ENCODE peak calls at places on chromosomes 3 and 15, in five cellular contexts. G, A, P, D and H are unnamed samples.

GRCh38 chr15:81280086-81280485 is 43.9 kb downstream of the STARD5 start:
- DNase-seq in G (no peak), A (no peak), P (no peak), D (no peak), H (no peak)

GRCh38 chr3:184117649-184118048 is 17.5 kb upstream of the EIF2B5 start:
- DNase-seq in G (no peak), A (no peak), P (no peak), D (no peak), H (no peak)

GRCh38 chr3:126342991-126343661 is 14.1 kb downstream of the KLF15 start:
- DNase-seq in G (no peak), A (peak; percentile 5), P (no peak), D (peak; percentile 22), H (peak; percentile 72)

GRCh38 chr15:92968926-92969664 is 69.0 kb downstream of the CHD2 start:
- DNase-seq in G (no peak), A (no peak), P (no peak), D (no peak), H (no peak)

GRCh38 chr3:29606416-29606815 is 325.5 kb downstream of the RBMS3 start:
- DNase-seq in G (no peak), A (no peak), P (no peak), D (no peak), H (no peak)

GRCh38 chr15:67531379-67532059 is 10.6 kb downstream of the C15orf61 start:
- DNase-seq in G (no peak), A (peak; percentile 80), P (no peak), D (no peak), H (no peak)

GRCh38 chr3:147449669-147450068 is 40.5 kb downstream of the ZIC1 start:
- DNase-seq in G (no peak), A (no peak), P (no peak), D (no peak), H (no peak)

GRCh38 chr15:99566157-99566900 is 545 bp downstream of the MEF2A start:
- DNase-seq in G (no peak), A (no peak), P (peak; percentile 55), D (peak; percentile 28), H (peak; percentile 28)

GRCh38 chr3:32791833-32792232 is 26.0 kb upstream of the TRIM71 start:
- DNase-seq in G (no peak), A (no peak), P (no peak), D (no peak), H (no peak)

GRCh38 chr15:68271854-68272471 is 5.6 kb upstream of the FEM1B start:
- DNase-seq in G (peak; percentile 77), A (peak; percentile 92), P (no peak), D (no peak), H (peak; percentile 24)

GRCh38 chr3:38538773-38539353 is 42.7 kb downstream of the EXOG start:
- DNase-seq in G (no peak), A (no peak), P (no peak), D (no peak), H (no peak)

GRCh38 chr3:15040844-15041243 is 24.3 kb downstream of the MRPS25 start:
- DNase-seq in G (no peak), A (no peak), P (no peak), D (no peak), H (no peak)

GRCh38 chr3:196440041-196440537 is 7.9 kb upstream of the UBXN7 start:
- DNase-seq in G (no peak), A (peak; percentile 87), P (no peak), D (no peak), H (peak; percentile 67)

GRCh38 chr15:99452728-99453643 is 112.8 kb upstream of the MEF2A start:
- DNase-seq in G (no peak), A (peak; percentile 18), P (peak; percentile 73), D (peak; percentile 91), H (peak; percentile 60)

GRCh38 chr3:12353796-12354505 is 65.1 kb downstream of the PPARG start:
- DNase-seq in G (no peak), A (no peak), P (no peak), D (no peak), H (no peak)

GRCh38 chr15:88060383-88060782 is 196.2 kb downstream of the NTRK3 start:
- DNase-seq in G (no peak), A (no peak), P (no peak), D (no peak), H (no peak)

GRCh38 chr15:92822216-92823144 is 77.6 kb upstream of the CHD2 start:
- DNase-seq in G (no peak), A (no peak), P (no peak), D (no peak), H (no peak)

GRCh38 chr15:48418343-48418742 is 87.1 kb downstream of the DUT start:
- DNase-seq in G (no peak), A (no peak), P (no peak), D (no peak), H (no peak)

GRCh38 chr15:50055333-50056278 is 63.4 kb downstream of the ATP8B4 start:
- DNase-seq in G (no peak), A (peak; percentile 92), P (no peak), D (peak; percentile 44), H (no peak)

GRCh38 chr3:171187706-171188290 is 161.3 kb upstream of the SLC2A2 start:
- DNase-seq in G (peak; percentile 9), A (peak; percentile 48), P (no peak), D (no peak), H (peak; percentile 33)

GRCh38 chr3:143242101-143242500 is 122.5 kb downstream of the CHST2 start:
- DNase-seq in G (no peak), A (peak; percentile 22), P (no peak), D (no peak), H (no peak)

GRCh38 chr15:38536201-38536676 is 28.4 kb downstream of the RASGRP1 start:
- DNase-seq in G (no peak), A (peak; percentile 96), P (no peak), D (peak; percentile 36), H (no peak)

GRCh38 chr3:182331356-182331755 is 461.9 kb upstream of the ATP11B start:
- DNase-seq in G (no peak), A (no peak), P (no peak), D (no peak), H (no peak)

DNA sequence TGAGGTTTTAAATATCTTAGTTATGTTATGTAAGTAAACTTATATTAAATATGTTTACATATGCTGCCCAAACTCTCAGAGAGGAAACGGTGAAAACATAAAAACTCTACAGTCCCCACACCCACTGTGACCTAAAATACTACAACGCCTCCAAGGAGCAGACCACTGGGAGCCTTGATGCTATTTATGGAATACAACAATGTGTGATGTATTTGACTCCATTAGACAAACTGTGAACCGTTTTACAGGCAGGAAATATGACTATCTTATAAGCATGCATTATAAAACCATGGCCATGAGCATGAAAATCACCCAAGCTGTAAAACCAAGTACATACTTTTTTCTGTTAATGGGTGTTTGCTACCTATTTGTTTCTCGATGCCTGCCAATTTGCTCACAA is 379.5 kb upstream of the TBL1XR1 start:
- DNase-seq in G (no peak), A (no peak), P (no peak), D (no peak), H (no peak)
- H3K4me1 ChIP-seq in G (peaks cover 19% of the 10 kb centered on the region), A (no peaks in the 10 kb centered on the region), P (no peaks in the 10 kb centered on the region), D (no peaks in the 10 kb centered on the region), H (no peaks in the 10 kb centered on the region)

GRCh38 chr3:41202834-41203345 is 3.6 kb downstream of the CTNNB1 start:
- DNase-seq in G (no peak), A (peak; percentile 61), P (no peak), D (no peak), H (peak; percentile 18)
- TF ChIP-seq CTCF in G (peak; percentile 48), A (peak; percentile 39), P (peak; percentile 21), D (peak; percentile 23), H (peak; percentile 46)

DNA sequence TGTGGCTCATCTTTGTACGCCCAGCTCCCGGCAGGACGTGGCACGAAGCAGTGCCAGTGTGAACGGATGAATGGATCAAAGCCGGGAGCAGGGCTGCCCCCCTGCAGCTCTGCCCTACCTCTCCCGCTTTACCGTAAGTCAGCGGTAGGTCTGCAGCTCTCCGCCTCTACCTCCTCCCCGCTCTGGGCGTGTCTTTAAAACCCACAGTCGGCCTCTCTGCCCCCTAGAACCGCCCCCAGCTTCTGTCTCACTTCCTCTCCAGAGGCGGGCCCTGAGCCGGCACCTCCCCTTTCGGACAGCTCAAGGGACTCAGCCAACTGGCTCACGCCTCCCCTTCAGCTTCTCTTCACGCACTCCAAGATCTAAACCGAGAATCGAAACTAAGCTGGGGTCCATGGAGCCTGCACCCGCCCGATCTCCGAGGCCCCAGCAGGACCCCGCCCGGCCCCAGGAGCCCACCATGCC is at the start of gene PML:
- DNase-seq in G (peak; percentile 89), A (peak; percentile 93), P (peak; percentile 98), D (peak; percentile 98), H (peak; percentile 97)
- H3K4me1 ChIP-seq in G (peaks cover 14% of the 10 kb centered on the region), A (peaks cover 14% of the 10 kb centered on the region), P (no peaks in the 10 kb centered on the region), D (peaks cover 62% of the 10 kb centered on the region), H (peaks cover 4% of the 10 kb centered on the region)

GRCh38 chr3:136733317-136733833 is 18.8 kb downstream of the STAG1 start:
- DNase-seq in G (no peak), A (peak; percentile 28), P (no peak), D (no peak), H (no peak)

GRCh38 chr3:136735103-136735502 is 17.1 kb downstream of the STAG1 start:
- DNase-seq in G (no peak), A (no peak), P (no peak), D (no peak), H (no peak)

GRCh38 chr3:136730595-136731273 is 21.4 kb downstream of the STAG1 start:
- DNase-seq in G (no peak), A (no peak), P (no peak), D (no peak), H (no peak)

GRCh38 chr3:136731274-136731884 is 20.8 kb downstream of the STAG1 start:
- DNase-seq in G (no peak), A (no peak), P (no peak), D (no peak), H (no peak)

DNA sequence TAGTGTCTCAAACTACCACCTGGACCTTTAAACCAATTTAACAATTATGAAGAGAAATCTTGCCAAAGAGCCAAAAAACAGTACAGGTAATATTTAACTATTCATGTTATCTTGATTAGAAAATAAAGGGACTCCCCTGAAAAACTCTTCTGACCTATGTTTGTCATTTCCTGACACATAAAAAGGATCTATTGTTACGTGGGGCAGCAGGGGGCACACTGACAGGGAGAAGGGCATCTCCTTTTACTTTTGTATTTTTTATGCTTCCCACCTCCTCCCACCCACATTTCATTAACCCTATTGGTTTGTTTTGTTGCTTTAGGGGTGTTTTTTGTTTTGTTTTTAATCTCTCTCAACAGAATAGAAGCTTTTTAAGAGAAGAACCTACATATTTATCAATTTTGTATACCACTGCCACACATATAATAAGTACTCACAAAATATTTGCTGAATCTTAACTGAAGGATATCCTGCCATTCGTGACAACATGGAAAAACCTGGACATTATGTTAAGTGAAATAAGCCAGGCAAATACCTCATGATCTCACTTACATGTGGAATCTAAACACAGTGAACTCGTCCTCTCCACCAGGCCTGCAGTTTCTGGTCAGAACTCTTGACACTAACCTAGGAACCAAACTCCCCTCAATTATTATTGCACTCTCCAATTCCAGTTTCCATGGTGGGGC is 17.7 kb downstream of the STAG1 start:
- DNase-seq in G (no peak), A (no peak), P (no peak), D (no peak), H (no peak)
- TF ChIP-seq CTCF in G (no peak), A (no peak), P (no peak), D (no peak), H (peak; percentile 32)

GRCh38 chr15:40342421-40343313 is 1.9 kb upstream of the CCDC9B start:
- DNase-seq in G (no peak), A (peak; percentile 85), P (no peak), D (no peak), H (no peak)
- H3K4me1 ChIP-seq in G (peaks cover 64% of the 10 kb centered on the region), A (peaks cover 39% of the 10 kb centered on the region), P (no peaks in the 10 kb centered on the region), D (peaks cover 69% of the 10 kb centered on the region), H (peaks cover 36% of the 10 kb centered on the region)

GRCh38 chr3:13927295-13927694 is 47.4 kb upstream of the WNT7A start:
- DNase-seq in G (no peak), A (peak; percentile 0), P (no peak), D (no peak), H (no peak)
- TF ChIP-seq CTCF in G (no peak), A (no peak), P (no peak), D (no peak), H (peak; percentile 21)